ENCODE peak calls at places on chromosomes 3 and 15, in nine cellular contexts. One of them, this sample, is unnamed.

GRCh38 chr3:124384527-124384926 is 345.7 kb upstream of the UMPS start:
- DNase-seq in B cell: no peak
- DNase-seq in activated CD8-positive, alpha-beta T cell treated with anti-CD3 and anti-CD28 coated beads for 36 hours: no peak
- DNase-seq in MCF 10A: no peak
- DNase-seq in IMR-90: no peak
- DNase-seq in HFF-Myc: no peak
- DNase-seq in epithelial cell of esophagus: peak
- DNase-seq in coronary artery: no peak
- DNase-seq in DND-41: no peak
- DNase-seq in this sample: no peak

GRCh38 chr15:84638103-84638502 is 16.0 kb downstream of the WDR73 start:
- DNase-seq in B cell: no peak
- DNase-seq in activated CD8-positive, alpha-beta T cell treated with anti-CD3 and anti-CD28 coated beads for 36 hours: no peak
- DNase-seq in MCF 10A: peak
- DNase-seq in IMR-90: peak
- DNase-seq in HFF-Myc: no peak
- DNase-seq in epithelial cell of esophagus: peak
- DNase-seq in coronary artery: no peak
- DNase-seq in DND-41: no peak
- DNase-seq in this sample: no peak

GRCh38 chr3:97721446-97721845 is 43.1 kb upstream of the ARL6 start:
- DNase-seq in B cell: no peak
- DNase-seq in activated CD8-positive, alpha-beta T cell treated with anti-CD3 and anti-CD28 coated beads for 36 hours: no peak
- DNase-seq in MCF 10A: peak
- DNase-seq in IMR-90: no peak
- DNase-seq in HFF-Myc: no peak
- DNase-seq in epithelial cell of esophagus: no peak
- DNase-seq in coronary artery: no peak
- DNase-seq in DND-41: no peak
- DNase-seq in this sample: no peak

GRCh38 chr15:52153900-52154895 is 37.0 kb downstream of the GNB5 start:
- DNase-seq in B cell: no peak
- DNase-seq in activated CD8-positive, alpha-beta T cell treated with anti-CD3 and anti-CD28 coated beads for 36 hours: no peak
- DNase-seq in MCF 10A: no peak
- DNase-seq in IMR-90: no peak
- DNase-seq in HFF-Myc: no peak
- DNase-seq in epithelial cell of esophagus: no peak
- DNase-seq in coronary artery: no peak
- DNase-seq in DND-41: no peak
- DNase-seq in this sample: no peak

GRCh38 chr3:31704156-31704555 is 171.4 kb downstream of the STT3B start:
- DNase-seq in B cell: no peak
- DNase-seq in activated CD8-positive, alpha-beta T cell treated with anti-CD3 and anti-CD28 coated beads for 36 hours: no peak
- DNase-seq in MCF 10A: no peak
- DNase-seq in IMR-90: no peak
- DNase-seq in HFF-Myc: no peak
- DNase-seq in epithelial cell of esophagus: no peak
- DNase-seq in coronary artery: no peak
- DNase-seq in DND-41: no peak
- DNase-seq in this sample: no peak

GRCh38 chr15:90268415-90268814 is 2.9 kb downstream of the NGRN start:
- DNase-seq in B cell: no peak
- DNase-seq in activated CD8-positive, alpha-beta T cell treated with anti-CD3 and anti-CD28 coated beads for 36 hours: no peak
- DNase-seq in MCF 10A: no peak
- DNase-seq in IMR-90: no peak
- DNase-seq in HFF-Myc: no peak
- DNase-seq in epithelial cell of esophagus: no peak
- DNase-seq in coronary artery: no peak
- DNase-seq in DND-41: no peak
- DNase-seq in this sample: no peak

GRCh38 chr15:89814112-89814742 is 425 bp downstream of the ANPEP start:
- DNase-seq in B cell: peak
- DNase-seq in activated CD8-positive, alpha-beta T cell treated with anti-CD3 and anti-CD28 coated beads for 36 hours: no peak
- DNase-seq in MCF 10A: peak
- DNase-seq in IMR-90: no peak
- DNase-seq in HFF-Myc: no peak
- DNase-seq in epithelial cell of esophagus: no peak
- DNase-seq in coronary artery: no peak
- DNase-seq in DND-41: no peak
- DNase-seq in this sample: no peak

GRCh38 chr3:10780243-10780642 is 35.8 kb upstream of the SLC6A11 start:
- DNase-seq in B cell: no peak
- DNase-seq in activated CD8-positive, alpha-beta T cell treated with anti-CD3 and anti-CD28 coated beads for 36 hours: no peak
- DNase-seq in MCF 10A: no peak
- DNase-seq in IMR-90: no peak
- DNase-seq in HFF-Myc: no peak
- DNase-seq in epithelial cell of esophagus: peak
- DNase-seq in coronary artery: peak
- DNase-seq in DND-41: no peak
- DNase-seq in this sample: no peak

GRCh38 chr3:143769663-143770062 is 78.6 kb downstream of the SLC9A9 start:
- DNase-seq in B cell: no peak
- DNase-seq in activated CD8-positive, alpha-beta T cell treated with anti-CD3 and anti-CD28 coated beads for 36 hours: no peak
- DNase-seq in MCF 10A: peak
- DNase-seq in IMR-90: peak
- DNase-seq in HFF-Myc: no peak
- DNase-seq in epithelial cell of esophagus: peak
- DNase-seq in coronary artery: no peak
- DNase-seq in DND-41: no peak
- DNase-seq in this sample: no peak

GRCh38 chr3:53668872-53669271 is 174.5 kb downstream of the CACNA1D start:
- DNase-seq in B cell: no peak
- DNase-seq in activated CD8-positive, alpha-beta T cell treated with anti-CD3 and anti-CD28 coated beads for 36 hours: no peak
- DNase-seq in MCF 10A: peak
- DNase-seq in IMR-90: no peak
- DNase-seq in HFF-Myc: no peak
- DNase-seq in epithelial cell of esophagus: no peak
- DNase-seq in coronary artery: no peak
- DNase-seq in DND-41: no peak
- DNase-seq in this sample: no peak

GRCh38 chr3:108548304-108548703 is 37.9 kb upstream of the MYH15 start:
- DNase-seq in B cell: no peak
- DNase-seq in activated CD8-positive, alpha-beta T cell treated with anti-CD3 and anti-CD28 coated beads for 36 hours: no peak
- DNase-seq in MCF 10A: no peak
- DNase-seq in IMR-90: peak
- DNase-seq in HFF-Myc: no peak
- DNase-seq in epithelial cell of esophagus: peak
- DNase-seq in coronary artery: no peak
- DNase-seq in DND-41: no peak
- DNase-seq in this sample: no peak

DNA sequence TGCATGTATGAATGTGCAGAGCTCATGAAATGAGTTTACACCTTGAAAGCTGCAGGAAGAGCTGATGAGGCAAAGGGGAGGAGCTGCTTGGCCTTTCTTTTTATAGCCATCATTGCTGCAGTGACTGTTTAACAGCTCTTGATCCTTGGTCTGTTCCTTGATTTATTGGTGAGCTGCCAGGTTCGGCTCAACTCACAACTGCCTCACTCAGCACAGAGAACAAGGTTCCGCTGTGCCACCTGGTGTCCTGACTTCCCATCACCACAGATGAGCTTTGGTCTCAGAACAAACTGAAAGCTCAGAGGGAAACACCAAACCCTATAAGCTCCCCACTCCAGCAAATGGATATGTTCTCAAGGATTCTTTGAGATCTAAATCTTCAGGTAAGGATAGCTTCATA is 626.1 kb downstream of the MAGI1 start:
- DNase-seq in B cell: no peak
- DNase-seq in activated CD8-positive, alpha-beta T cell treated with anti-CD3 and anti-CD28 coated beads for 36 hours: no peak
- DNase-seq in MCF 10A: peak
- DNase-seq in IMR-90: no peak
- DNase-seq in HFF-Myc: no peak
- DNase-seq in epithelial cell of esophagus: peak
- DNase-seq in coronary artery: no peak
- DNase-seq in DND-41: no peak
- DNase-seq in this sample: no peak
- TF ChIP-seq CTCF in B cell: no peak
- TF ChIP-seq CTCF in activated CD8-positive, alpha-beta T cell treated with anti-CD3 and anti-CD28 coated beads for 36 hours: no peak
- TF ChIP-seq CTCF in MCF 10A: no peak
- TF ChIP-seq CTCF in IMR-90: no peak
- TF ChIP-seq CTCF in HFF-Myc: no peak
- TF ChIP-seq CTCF in epithelial cell of esophagus: no peak
- TF ChIP-seq CTCF in coronary artery: no peak
- TF ChIP-seq CTCF in DND-41: no peak
- TF ChIP-seq CTCF in this sample: no peak

GRCh38 chr15:31455499-31455898 is 128.9 kb downstream of the KLF13 start:
- DNase-seq in B cell: no peak
- DNase-seq in activated CD8-positive, alpha-beta T cell treated with anti-CD3 and anti-CD28 coated beads for 36 hours: no peak
- DNase-seq in MCF 10A: no peak
- DNase-seq in IMR-90: no peak
- DNase-seq in HFF-Myc: no peak
- DNase-seq in epithelial cell of esophagus: no peak
- DNase-seq in coronary artery: no peak
- DNase-seq in DND-41: no peak
- DNase-seq in this sample: no peak
- TF ChIP-seq CTCF in B cell: no peak
- TF ChIP-seq CTCF in activated CD8-positive, alpha-beta T cell treated with anti-CD3 and anti-CD28 coated beads for 36 hours: peak
- TF ChIP-seq CTCF in MCF 10A: peak
- TF ChIP-seq CTCF in IMR-90: no peak
- TF ChIP-seq CTCF in HFF-Myc: no peak
- TF ChIP-seq CTCF in epithelial cell of esophagus: no peak
- TF ChIP-seq CTCF in coronary artery: no peak
- TF ChIP-seq CTCF in DND-41: no peak
- TF ChIP-seq CTCF in this sample: peak

GRCh38 chr3:61443886-61444285 is 117.5 kb upstream of the PTPRG start:
- DNase-seq in B cell: no peak
- DNase-seq in activated CD8-positive, alpha-beta T cell treated with anti-CD3 and anti-CD28 coated beads for 36 hours: no peak
- DNase-seq in MCF 10A: no peak
- DNase-seq in IMR-90: no peak
- DNase-seq in HFF-Myc: no peak
- DNase-seq in epithelial cell of esophagus: no peak
- DNase-seq in coronary artery: no peak
- DNase-seq in DND-41: no peak
- DNase-seq in this sample: no peak
- TF ChIP-seq CTCF in B cell: no peak
- TF ChIP-seq CTCF in activated CD8-positive, alpha-beta T cell treated with anti-CD3 and anti-CD28 coated beads for 36 hours: no peak
- TF ChIP-seq CTCF in MCF 10A: no peak
- TF ChIP-seq CTCF in IMR-90: no peak
- TF ChIP-seq CTCF in HFF-Myc: no peak
- TF ChIP-seq CTCF in epithelial cell of esophagus: no peak
- TF ChIP-seq CTCF in coronary artery: no peak
- TF ChIP-seq CTCF in DND-41: no peak
- TF ChIP-seq CTCF in this sample: no peak

DNA sequence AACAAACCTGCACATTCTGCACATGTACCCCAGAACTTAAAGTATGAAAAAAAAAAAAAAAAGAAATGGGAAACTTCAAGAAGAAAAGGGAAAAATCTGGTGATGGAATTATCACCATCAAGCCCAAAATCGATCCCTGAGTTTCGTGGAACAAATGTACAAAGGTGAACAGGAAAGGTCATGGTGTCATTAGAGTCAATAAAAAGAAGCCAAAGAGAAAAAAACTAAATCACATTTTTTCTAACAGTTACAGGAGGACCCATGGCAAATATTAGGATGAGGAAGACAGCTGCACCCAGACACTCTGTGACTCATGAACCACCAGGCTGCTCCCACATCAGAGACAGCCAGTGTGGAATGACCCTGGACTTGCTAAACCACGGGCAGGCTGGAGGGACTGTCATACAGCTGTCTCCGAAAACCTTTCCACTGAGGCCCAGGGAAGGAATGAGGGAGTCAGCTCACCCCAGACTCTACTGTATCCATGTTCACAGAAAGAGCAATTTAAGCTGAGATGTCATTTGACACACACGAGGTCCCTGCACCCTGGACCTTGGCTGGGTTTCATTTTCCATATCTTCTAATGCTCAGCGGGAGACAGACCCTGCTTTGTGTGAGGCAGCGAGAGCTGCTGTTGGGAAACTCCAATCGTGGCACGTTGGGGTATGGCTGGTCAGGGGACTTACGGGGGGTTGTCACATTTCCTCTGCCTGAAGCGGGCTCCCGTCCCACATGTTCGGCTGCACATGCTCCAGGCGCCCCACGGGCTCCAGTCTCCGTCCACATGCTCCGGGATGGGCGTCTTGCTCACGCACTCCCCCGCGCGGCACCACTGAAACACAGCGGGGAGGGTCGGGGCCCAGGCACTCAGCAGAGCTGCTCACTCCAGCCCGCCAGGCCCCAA is 210.2 kb downstream of the ADAMTS17 start:
- DNase-seq in B cell: no peak
- DNase-seq in activated CD8-positive, alpha-beta T cell treated with anti-CD3 and anti-CD28 coated beads for 36 hours: peak
- DNase-seq in MCF 10A: no peak
- DNase-seq in IMR-90: peak
- DNase-seq in HFF-Myc: no peak
- DNase-seq in epithelial cell of esophagus: peak
- DNase-seq in coronary artery: peak
- DNase-seq in DND-41: no peak
- DNase-seq in this sample: no peak
- TF ChIP-seq CTCF in B cell: no peak
- TF ChIP-seq CTCF in activated CD8-positive, alpha-beta T cell treated with anti-CD3 and anti-CD28 coated beads for 36 hours: peak
- TF ChIP-seq CTCF in MCF 10A: no peak
- TF ChIP-seq CTCF in IMR-90: peak
- TF ChIP-seq CTCF in HFF-Myc: no peak
- TF ChIP-seq CTCF in epithelial cell of esophagus: peak
- TF ChIP-seq CTCF in coronary artery: no peak
- TF ChIP-seq CTCF in DND-41: no peak
- TF ChIP-seq CTCF in this sample: no peak

GRCh38 chr3:65557915-65558564 is 480.7 kb downstream of the MAGI1 start:
- DNase-seq in B cell: no peak
- DNase-seq in activated CD8-positive, alpha-beta T cell treated with anti-CD3 and anti-CD28 coated beads for 36 hours: no peak
- DNase-seq in MCF 10A: no peak
- DNase-seq in IMR-90: no peak
- DNase-seq in HFF-Myc: no peak
- DNase-seq in epithelial cell of esophagus: no peak
- DNase-seq in coronary artery: no peak
- DNase-seq in DND-41: no peak
- DNase-seq in this sample: no peak

GRCh38 chr3:65558821-65559220 is 479.9 kb downstream of the MAGI1 start:
- DNase-seq in B cell: no peak
- DNase-seq in activated CD8-positive, alpha-beta T cell treated with anti-CD3 and anti-CD28 coated beads for 36 hours: no peak
- DNase-seq in MCF 10A: no peak
- DNase-seq in IMR-90: no peak
- DNase-seq in HFF-Myc: no peak
- DNase-seq in epithelial cell of esophagus: no peak
- DNase-seq in coronary artery: no peak
- DNase-seq in DND-41: no peak
- DNase-seq in this sample: no peak

GRCh38 chr3:65560133-65560532 is 478.6 kb downstream of the MAGI1 start:
- DNase-seq in B cell: no peak
- DNase-seq in activated CD8-positive, alpha-beta T cell treated with anti-CD3 and anti-CD28 coated beads for 36 hours: no peak
- DNase-seq in MCF 10A: no peak
- DNase-seq in IMR-90: no peak
- DNase-seq in HFF-Myc: peak
- DNase-seq in epithelial cell of esophagus: no peak
- DNase-seq in coronary artery: no peak
- DNase-seq in DND-41: no peak
- DNase-seq in this sample: no peak

GRCh38 chr3:65560901-65561300 is 477.8 kb downstream of the MAGI1 start:
- DNase-seq in B cell: no peak
- DNase-seq in activated CD8-positive, alpha-beta T cell treated with anti-CD3 and anti-CD28 coated beads for 36 hours: no peak
- DNase-seq in MCF 10A: no peak
- DNase-seq in IMR-90: no peak
- DNase-seq in HFF-Myc: no peak
- DNase-seq in epithelial cell of esophagus: no peak
- DNase-seq in coronary artery: no peak
- DNase-seq in DND-41: no peak
- DNase-seq in this sample: no peak

GRCh38 chr3:65559643-65560042 is 479.1 kb downstream of the MAGI1 start:
- DNase-seq in B cell: no peak
- DNase-seq in activated CD8-positive, alpha-beta T cell treated with anti-CD3 and anti-CD28 coated beads for 36 hours: no peak
- DNase-seq in MCF 10A: peak
- DNase-seq in IMR-90: no peak
- DNase-seq in HFF-Myc: no peak
- DNase-seq in epithelial cell of esophagus: no peak
- DNase-seq in coronary artery: no peak
- DNase-seq in DND-41: no peak
- DNase-seq in this sample: no peak
- TF ChIP-seq CTCF in B cell: no peak
- TF ChIP-seq CTCF in activated CD8-positive, alpha-beta T cell treated with anti-CD3 and anti-CD28 coated beads for 36 hours: no peak
- TF ChIP-seq CTCF in MCF 10A: no peak
- TF ChIP-seq CTCF in IMR-90: no peak
- TF ChIP-seq CTCF in HFF-Myc: peak
- TF ChIP-seq CTCF in epithelial cell of esophagus: no peak
- TF ChIP-seq CTCF in coronary artery: no peak
- TF ChIP-seq CTCF in DND-41: no peak
- TF ChIP-seq CTCF in this sample: no peak

This sample was measured in mesothelial cell of epicardium.